ENCODE peak calls at places on chromosomes 1 and 21, in five cellular contexts. One of them, this sample, is unnamed.

GRCh38 chr21:31370893-31371652 is 27.0 kb upstream of the TIAM1 start:
- DNase-seq in endothelial cell: no peak
- DNase-seq in colonic mucosa: no peak
- DNase-seq in IMR-90: peak
- DNase-seq in fibroblast of pulmonary artery: peak
- DNase-seq in this sample: no peak

GRCh38 chr1:9225411-9225785 is 9.2 kb upstream of the H6PD start:
- DNase-seq in endothelial cell: no peak
- DNase-seq in colonic mucosa: no peak
- DNase-seq in IMR-90: no peak
- DNase-seq in fibroblast of pulmonary artery: no peak
- DNase-seq in this sample: no peak

GRCh38 chr1:27605796-27606707 is 2.1 kb upstream of the AHDC1 start:
- DNase-seq in endothelial cell: peak
- DNase-seq in colonic mucosa: peak
- DNase-seq in IMR-90: peak
- DNase-seq in fibroblast of pulmonary artery: peak
- DNase-seq in this sample: peak

GRCh38 chr1:203769505-203770343 is 4.7 kb downstream of the LAX1 start:
- DNase-seq in endothelial cell: peak
- DNase-seq in colonic mucosa: peak
- DNase-seq in IMR-90: peak
- DNase-seq in fibroblast of pulmonary artery: peak
- DNase-seq in this sample: peak

GRCh38 chr1:39044762-39045161 is 18.6 kb downstream of the NDUFS5 start:
- DNase-seq in endothelial cell: no peak
- DNase-seq in colonic mucosa: no peak
- DNase-seq in IMR-90: no peak
- DNase-seq in fibroblast of pulmonary artery: no peak
- DNase-seq in this sample: no peak

GRCh38 chr1:228735871-228736586 is 750 bp downstream of the RHOU start:
- DNase-seq in endothelial cell: peak
- DNase-seq in colonic mucosa: peak
- DNase-seq in IMR-90: peak
- DNase-seq in fibroblast of pulmonary artery: peak
- DNase-seq in this sample: peak

GRCh38 chr1:119659628-119660027 is 11.6 kb upstream of the ZNF697 start:
- DNase-seq in endothelial cell: no peak
- DNase-seq in colonic mucosa: peak
- DNase-seq in IMR-90: peak
- DNase-seq in fibroblast of pulmonary artery: peak
- DNase-seq in this sample: no peak

GRCh38 chr1:160522622-160523345 is at the start of gene SLAMF6:
- DNase-seq in endothelial cell: no peak
- DNase-seq in colonic mucosa: peak
- DNase-seq in IMR-90: no peak
- DNase-seq in fibroblast of pulmonary artery: no peak
- DNase-seq in this sample: peak

GRCh38 chr1:156100205-156100995 is 14.1 kb upstream of the LMNA start:
- DNase-seq in endothelial cell: no peak
- DNase-seq in colonic mucosa: no peak
- DNase-seq in IMR-90: no peak
- DNase-seq in fibroblast of pulmonary artery: no peak
- DNase-seq in this sample: no peak

GRCh38 chr1:113325039-113325438 is 65.3 kb upstream of the MAGI3 start:
- DNase-seq in endothelial cell: no peak
- DNase-seq in colonic mucosa: no peak
- DNase-seq in IMR-90: no peak
- DNase-seq in fibroblast of pulmonary artery: peak
- DNase-seq in this sample: peak

GRCh38 chr1:177209357-177209756 is 38.6 kb downstream of the BRINP2 start:
- DNase-seq in endothelial cell: no peak
- DNase-seq in colonic mucosa: peak
- DNase-seq in IMR-90: peak
- DNase-seq in fibroblast of pulmonary artery: peak
- DNase-seq in this sample: peak

GRCh38 chr1:198788561-198789064 is 149.8 kb downstream of the PTPRC start:
- DNase-seq in endothelial cell: peak
- DNase-seq in colonic mucosa: no peak
- DNase-seq in IMR-90: no peak
- DNase-seq in fibroblast of pulmonary artery: peak
- DNase-seq in this sample: no peak

GRCh38 chr1:66275601-66276023 is 258.3 kb upstream of the SGIP1 start:
- DNase-seq in endothelial cell: no peak
- DNase-seq in colonic mucosa: no peak
- DNase-seq in IMR-90: no peak
- DNase-seq in fibroblast of pulmonary artery: no peak
- DNase-seq in this sample: no peak

GRCh38 chr21:38352536-38353219 is 95.9 kb downstream of the KCNJ15 start:
- DNase-seq in endothelial cell: peak
- DNase-seq in colonic mucosa: peak
- DNase-seq in IMR-90: peak
- DNase-seq in fibroblast of pulmonary artery: peak
- DNase-seq in this sample: peak

GRCh38 chr1:37092937-37093336 is 58.6 kb upstream of the GRIK3 start:
- DNase-seq in endothelial cell: no peak
- DNase-seq in colonic mucosa: no peak
- DNase-seq in IMR-90: no peak
- DNase-seq in fibroblast of pulmonary artery: no peak
- DNase-seq in this sample: no peak

GRCh38 chr1:92909321-92909720 is 51.9 kb downstream of the DIPK1A start:
- DNase-seq in endothelial cell: no peak
- DNase-seq in colonic mucosa: no peak
- DNase-seq in IMR-90: peak
- DNase-seq in fibroblast of pulmonary artery: peak
- DNase-seq in this sample: no peak

GRCh38 chr1:9835758-9836631 is 12.2 kb upstream of the CLSTN1 start:
- DNase-seq in endothelial cell: no peak
- DNase-seq in colonic mucosa: peak
- DNase-seq in IMR-90: peak
- DNase-seq in fibroblast of pulmonary artery: peak
- DNase-seq in this sample: peak

GRCh38 chr1:153752561-153753195 is 22.5 kb upstream of the SLC27A3 start:
- DNase-seq in endothelial cell: no peak
- DNase-seq in colonic mucosa: no peak
- DNase-seq in IMR-90: peak
- DNase-seq in fibroblast of pulmonary artery: peak
- DNase-seq in this sample: no peak

GRCh38 chr1:155219592-155220031 is 11.1 kb downstream of the MTX1 start:
- DNase-seq in endothelial cell: no peak
- DNase-seq in colonic mucosa: peak
- DNase-seq in IMR-90: no peak
- DNase-seq in fibroblast of pulmonary artery: no peak
- DNase-seq in this sample: no peak

GRCh38 chr1:227333423-227333822 is 15.1 kb upstream of the CDC42BPA start:
- DNase-seq in endothelial cell: no peak
- DNase-seq in colonic mucosa: no peak
- DNase-seq in IMR-90: no peak
- DNase-seq in fibroblast of pulmonary artery: no peak
- DNase-seq in this sample: no peak

GRCh38 chr1:18555036-18555435 is 74.3 kb downstream of the KLHDC7A start:
- DNase-seq in endothelial cell: no peak
- DNase-seq in colonic mucosa: no peak
- DNase-seq in IMR-90: no peak
- DNase-seq in fibroblast of pulmonary artery: no peak
- DNase-seq in this sample: no peak

GRCh38 chr1:74452035-74452434 is 60.4 kb downstream of the LRRC53 start:
- DNase-seq in endothelial cell: no peak
- DNase-seq in colonic mucosa: no peak
- DNase-seq in IMR-90: no peak
- DNase-seq in fibroblast of pulmonary artery: no peak
- DNase-seq in this sample: no peak

GRCh38 chr1:153985984-153986761 is at the start of gene RAB13:
- DNase-seq in endothelial cell: peak
- DNase-seq in colonic mucosa: peak
- DNase-seq in IMR-90: peak
- DNase-seq in fibroblast of pulmonary artery: peak
- DNase-seq in this sample: peak

GRCh38 chr21:35840197-35840799 is 220.0 kb downstream of the SETD4 start:
- DNase-seq in endothelial cell: peak
- DNase-seq in colonic mucosa: peak
- DNase-seq in IMR-90: peak
- DNase-seq in fibroblast of pulmonary artery: peak
- DNase-seq in this sample: peak

GRCh38 chr1:154353460-154353904 is 28.2 kb downstream of the ATP8B2 start:
- DNase-seq in endothelial cell: peak
- DNase-seq in colonic mucosa: peak
- DNase-seq in IMR-90: peak
- DNase-seq in fibroblast of pulmonary artery: peak
- DNase-seq in this sample: peak

GRCh38 chr1:227125929-227126545 is 185.9 kb downstream of the COQ8A start:
- DNase-seq in endothelial cell: no peak
- DNase-seq in colonic mucosa: no peak
- DNase-seq in IMR-90: no peak
- DNase-seq in fibroblast of pulmonary artery: no peak
- DNase-seq in this sample: no peak

GRCh38 chr1:205782627-205783470 is 7.6 kb upstream of the RAB29 start:
- DNase-seq in endothelial cell: no peak
- DNase-seq in colonic mucosa: no peak
- DNase-seq in IMR-90: no peak
- DNase-seq in fibroblast of pulmonary artery: no peak
- DNase-seq in this sample: no peak

GRCh38 chr1:168842916-168843315 is 113.9 kb upstream of the DPT start:
- DNase-seq in endothelial cell: no peak
- DNase-seq in colonic mucosa: no peak
- DNase-seq in IMR-90: no peak
- DNase-seq in fibroblast of pulmonary artery: no peak
- DNase-seq in this sample: no peak

GRCh38 chr1:21886486-21887215 is 50.5 kb downstream of the HSPG2 start:
- DNase-seq in endothelial cell: no peak
- DNase-seq in colonic mucosa: no peak
- DNase-seq in IMR-90: no peak
- DNase-seq in fibroblast of pulmonary artery: no peak
- DNase-seq in this sample: no peak

GRCh38 chr1:163202833-163203451 is at the start of gene RGS5:
- DNase-seq in endothelial cell: peak
- DNase-seq in colonic mucosa: no peak
- DNase-seq in IMR-90: peak
- DNase-seq in fibroblast of pulmonary artery: peak
- DNase-seq in this sample: no peak

GRCh38 chr1:84272401-84272800 is 29.1 kb upstream of the SAMD13 start:
- DNase-seq in endothelial cell: no peak
- DNase-seq in colonic mucosa: peak
- DNase-seq in IMR-90: no peak
- DNase-seq in fibroblast of pulmonary artery: no peak
- DNase-seq in this sample: peak

GRCh38 chr1:37452416-37452815 is 22.0 kb upstream of the ZC3H12A start:
- DNase-seq in endothelial cell: no peak
- DNase-seq in colonic mucosa: no peak
- DNase-seq in IMR-90: no peak
- DNase-seq in fibroblast of pulmonary artery: no peak
- DNase-seq in this sample: no peak

GRCh38 chr21:15667010-15667409 is 62.8 kb upstream of the USP25 start:
- DNase-seq in endothelial cell: no peak
- DNase-seq in colonic mucosa: no peak
- DNase-seq in IMR-90: peak
- DNase-seq in fibroblast of pulmonary artery: peak
- DNase-seq in this sample: no peak

GRCh38 chr21:38768385-38769071 is 37.2 kb upstream of the ETS2 start:
- DNase-seq in endothelial cell: no peak
- DNase-seq in colonic mucosa: no peak
- DNase-seq in IMR-90: peak
- DNase-seq in fibroblast of pulmonary artery: peak
- DNase-seq in this sample: no peak

GRCh38 chr21:32549454-32549853 is 35.9 kb downstream of the TCP10L start:
- DNase-seq in endothelial cell: no peak
- DNase-seq in colonic mucosa: no peak
- DNase-seq in IMR-90: no peak
- DNase-seq in fibroblast of pulmonary artery: no peak
- DNase-seq in this sample: no peak

DNA sequence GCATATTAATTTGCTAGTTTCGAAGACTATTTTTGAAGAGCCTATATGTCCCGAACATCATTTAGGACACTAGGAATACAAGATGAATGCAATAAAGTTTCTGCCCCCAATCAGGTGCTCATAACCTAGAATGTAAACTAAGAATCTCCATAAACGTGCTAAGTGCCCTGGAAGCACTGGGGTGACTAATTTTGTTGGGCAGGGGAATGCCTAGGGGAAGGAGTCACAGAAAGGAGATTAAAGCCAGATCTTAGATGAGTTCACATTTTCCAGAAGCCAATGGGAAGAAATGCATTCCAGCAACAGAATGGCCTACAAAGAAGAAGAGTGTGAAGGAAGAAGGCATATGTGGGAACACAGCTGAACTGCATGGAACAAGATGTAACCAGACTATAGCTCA is 19.5 kb downstream of the SCYL3 start:
- DNase-seq in endothelial cell: no peak
- DNase-seq in colonic mucosa: no peak
- DNase-seq in IMR-90: peak
- DNase-seq in fibroblast of pulmonary artery: peak
- DNase-seq in this sample: no peak
- TF ChIP-seq CTCF in endothelial cell: no peak
- TF ChIP-seq CTCF in colonic mucosa: no peak
- TF ChIP-seq CTCF in IMR-90: no peak
- TF ChIP-seq CTCF in fibroblast of pulmonary artery: no peak
- TF ChIP-seq CTCF in this sample: no peak

GRCh38 chr1:951364-951763 is 7.7 kb downstream of the NOC2L start:
- DNase-seq in endothelial cell: no peak
- DNase-seq in colonic mucosa: no peak
- DNase-seq in IMR-90: peak
- DNase-seq in fibroblast of pulmonary artery: peak
- DNase-seq in this sample: no peak
- TF ChIP-seq CTCF in endothelial cell: no peak
- TF ChIP-seq CTCF in colonic mucosa: no peak
- TF ChIP-seq CTCF in IMR-90: peak
- TF ChIP-seq CTCF in fibroblast of pulmonary artery: peak
- TF ChIP-seq CTCF in this sample: peak

DNA sequence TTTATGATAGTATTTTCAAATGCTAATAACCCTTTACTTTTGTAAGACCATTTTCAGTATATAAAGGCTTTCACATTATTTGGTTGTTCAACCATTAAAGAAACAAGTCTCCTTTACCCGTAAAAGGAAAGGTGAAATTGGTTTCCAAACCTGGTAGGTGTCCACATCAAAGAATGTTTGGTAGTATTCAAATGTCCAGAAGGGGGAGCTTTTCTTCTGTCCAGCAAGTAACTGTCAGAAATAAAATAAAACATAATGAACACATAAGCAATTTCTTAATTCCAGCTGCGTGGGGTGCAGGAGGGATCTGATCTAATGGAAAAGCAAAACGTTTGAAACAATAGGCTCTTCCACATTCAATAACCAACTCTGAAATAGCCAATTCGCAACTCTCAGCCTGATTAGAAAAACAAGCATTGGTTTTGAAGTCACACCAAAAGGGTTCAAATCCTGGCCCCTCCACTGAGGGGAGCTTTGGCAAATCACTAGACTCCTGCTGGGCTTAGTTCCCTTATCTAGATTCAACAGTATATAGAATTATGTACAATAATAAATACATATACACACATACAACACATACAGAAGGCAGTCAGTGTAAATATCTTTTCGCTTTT is 11.0 kb downstream of the YIPF1 start:
- DNase-seq in endothelial cell: no peak
- DNase-seq in colonic mucosa: no peak
- DNase-seq in IMR-90: peak
- DNase-seq in fibroblast of pulmonary artery: peak
- DNase-seq in this sample: no peak
- TF ChIP-seq CTCF in endothelial cell: peak
- TF ChIP-seq CTCF in colonic mucosa: peak
- TF ChIP-seq CTCF in IMR-90: peak
- TF ChIP-seq CTCF in fibroblast of pulmonary artery: peak
- TF ChIP-seq CTCF in this sample: peak

GRCh38 chr1:215076312-215076711 is 6.2 kb upstream of the KCNK2 start:
- DNase-seq in endothelial cell: peak
- DNase-seq in colonic mucosa: no peak
- DNase-seq in IMR-90: peak
- DNase-seq in fibroblast of pulmonary artery: peak
- DNase-seq in this sample: peak
- TF ChIP-seq CTCF in endothelial cell: no peak
- TF ChIP-seq CTCF in colonic mucosa: no peak
- TF ChIP-seq CTCF in IMR-90: peak
- TF ChIP-seq CTCF in fibroblast of pulmonary artery: peak
- TF ChIP-seq CTCF in this sample: peak